ENCODE peak calls at places on chromosomes 6 and 20, in nine cellular contexts. One of them, this sample, is unnamed.

GRCh38 chr20:32792316-32792715 is 27.4 kb upstream of the MAPRE1 start:
- DNase-seq in Panc1: no peak
- DNase-seq in transverse colon: no peak
- DNase-seq in naive thymus-derived CD4-positive, alpha-beta T cell: no peak
- DNase-seq in ascending aorta: no peak
- DNase-seq in effector memory CD4-positive, alpha-beta T cell: peak; percentile 18
- DNase-seq in adrenal gland: no peak
- DNase-seq in IMR-90: peak; percentile 23
- DNase-seq in endodermal cell: no peak
- DNase-seq in this sample: no peak

GRCh38 chr6:119077643-119078448 is 618 bp downstream of the FAM184A start:
- DNase-seq in Panc1: peak; percentile 18
- DNase-seq in transverse colon: peak; percentile 38
- DNase-seq in naive thymus-derived CD4-positive, alpha-beta T cell: peak; percentile 60
- DNase-seq in ascending aorta: no peak
- DNase-seq in effector memory CD4-positive, alpha-beta T cell: peak; percentile 34
- DNase-seq in adrenal gland: peak; percentile 58
- DNase-seq in IMR-90: no peak
- DNase-seq in endodermal cell: peak; percentile 85
- DNase-seq in this sample: peak; percentile 38

GRCh38 chr6:41936073-41936837 is 5.4 kb downstream of the CCND3 start:
- DNase-seq in Panc1: peak; percentile 80
- DNase-seq in transverse colon: peak; percentile 64
- DNase-seq in naive thymus-derived CD4-positive, alpha-beta T cell: peak; percentile 55
- DNase-seq in ascending aorta: no peak
- DNase-seq in effector memory CD4-positive, alpha-beta T cell: peak; percentile 58
- DNase-seq in adrenal gland: peak; percentile 95
- DNase-seq in IMR-90: peak; percentile 85
- DNase-seq in endodermal cell: peak; percentile 89
- DNase-seq in this sample: peak; percentile 88

GRCh38 chr6:47135772-47136171 is 93.6 kb upstream of the ADGRF1 start:
- DNase-seq in Panc1: peak; percentile 86
- DNase-seq in transverse colon: no peak
- DNase-seq in naive thymus-derived CD4-positive, alpha-beta T cell: no peak
- DNase-seq in ascending aorta: no peak
- DNase-seq in effector memory CD4-positive, alpha-beta T cell: no peak
- DNase-seq in adrenal gland: no peak
- DNase-seq in IMR-90: peak; percentile 93
- DNase-seq in endodermal cell: no peak
- DNase-seq in this sample: peak; percentile 81

GRCh38 chr6:5085638-5086293 is 625 bp downstream of the PPP1R3G start:
- DNase-seq in Panc1: no peak
- DNase-seq in transverse colon: peak; percentile 29
- DNase-seq in naive thymus-derived CD4-positive, alpha-beta T cell: no peak
- DNase-seq in ascending aorta: no peak
- DNase-seq in effector memory CD4-positive, alpha-beta T cell: no peak
- DNase-seq in adrenal gland: no peak
- DNase-seq in IMR-90: peak; percentile 30
- DNase-seq in endodermal cell: peak; percentile 88
- DNase-seq in this sample: no peak

GRCh38 chr6:150719099-150719767 is 119.5 kb downstream of the PLEKHG1 start:
- DNase-seq in Panc1: no peak
- DNase-seq in transverse colon: no peak
- DNase-seq in naive thymus-derived CD4-positive, alpha-beta T cell: no peak
- DNase-seq in ascending aorta: no peak
- DNase-seq in effector memory CD4-positive, alpha-beta T cell: no peak
- DNase-seq in adrenal gland: no peak
- DNase-seq in IMR-90: peak; percentile 9
- DNase-seq in endodermal cell: no peak
- DNase-seq in this sample: no peak

GRCh38 chr6:9126845-9127560 is 691.7 kb upstream of the SLC35B3 start:
- DNase-seq in Panc1: peak; percentile 59
- DNase-seq in transverse colon: no peak
- DNase-seq in naive thymus-derived CD4-positive, alpha-beta T cell: no peak
- DNase-seq in ascending aorta: no peak
- DNase-seq in effector memory CD4-positive, alpha-beta T cell: no peak
- DNase-seq in adrenal gland: peak; percentile 69
- DNase-seq in IMR-90: peak; percentile 99
- DNase-seq in endodermal cell: no peak
- DNase-seq in this sample: no peak

GRCh38 chr6:23690650-23691049 is 435.4 kb upstream of the NRSN1 start:
- DNase-seq in Panc1: no peak
- DNase-seq in transverse colon: no peak
- DNase-seq in naive thymus-derived CD4-positive, alpha-beta T cell: no peak
- DNase-seq in ascending aorta: no peak
- DNase-seq in effector memory CD4-positive, alpha-beta T cell: no peak
- DNase-seq in adrenal gland: no peak
- DNase-seq in IMR-90: no peak
- DNase-seq in endodermal cell: no peak
- DNase-seq in this sample: no peak

GRCh38 chr6:108630050-108630714 is 69.5 kb downstream of the FOXO3 start:
- DNase-seq in Panc1: no peak
- DNase-seq in transverse colon: no peak
- DNase-seq in naive thymus-derived CD4-positive, alpha-beta T cell: peak; percentile 53
- DNase-seq in ascending aorta: no peak
- DNase-seq in effector memory CD4-positive, alpha-beta T cell: no peak
- DNase-seq in adrenal gland: no peak
- DNase-seq in IMR-90: peak; percentile 35
- DNase-seq in endodermal cell: no peak
- DNase-seq in this sample: no peak

GRCh38 chr20:11274137-11274536 is 600.3 kb upstream of the JAG1 start:
- DNase-seq in Panc1: peak; percentile 76
- DNase-seq in transverse colon: no peak
- DNase-seq in naive thymus-derived CD4-positive, alpha-beta T cell: no peak
- DNase-seq in ascending aorta: no peak
- DNase-seq in effector memory CD4-positive, alpha-beta T cell: no peak
- DNase-seq in adrenal gland: peak; percentile 63
- DNase-seq in IMR-90: peak; percentile 79
- DNase-seq in endodermal cell: peak; percentile 79
- DNase-seq in this sample: peak; percentile 72

GRCh38 chr6:145891126-145891525 is 73.0 kb downstream of the SHPRH start:
- DNase-seq in Panc1: no peak
- DNase-seq in transverse colon: no peak
- DNase-seq in naive thymus-derived CD4-positive, alpha-beta T cell: no peak
- DNase-seq in ascending aorta: no peak
- DNase-seq in effector memory CD4-positive, alpha-beta T cell: no peak
- DNase-seq in adrenal gland: no peak
- DNase-seq in IMR-90: peak; percentile 96
- DNase-seq in endodermal cell: no peak
- DNase-seq in this sample: no peak

GRCh38 chr6:46949662-46950280 is 28.0 kb upstream of the ADGRF5 start:
- DNase-seq in Panc1: no peak
- DNase-seq in transverse colon: peak; percentile 82
- DNase-seq in naive thymus-derived CD4-positive, alpha-beta T cell: no peak
- DNase-seq in ascending aorta: no peak
- DNase-seq in effector memory CD4-positive, alpha-beta T cell: no peak
- DNase-seq in adrenal gland: peak; percentile 72
- DNase-seq in IMR-90: no peak
- DNase-seq in endodermal cell: no peak
- DNase-seq in this sample: peak; percentile 55

GRCh38 chr20:59751075-59751711 is 146.9 kb downstream of the PHACTR3 start:
- DNase-seq in Panc1: peak; percentile 5
- DNase-seq in transverse colon: peak; percentile 67
- DNase-seq in naive thymus-derived CD4-positive, alpha-beta T cell: no peak
- DNase-seq in ascending aorta: no peak
- DNase-seq in effector memory CD4-positive, alpha-beta T cell: no peak
- DNase-seq in adrenal gland: peak; percentile 87
- DNase-seq in IMR-90: peak; percentile 24
- DNase-seq in endodermal cell: peak; percentile 95
- DNase-seq in this sample: peak; percentile 62

GRCh38 chr6:84346372-84346771 is 118.9 kb upstream of the CEP162 start:
- DNase-seq in Panc1: no peak
- DNase-seq in transverse colon: no peak
- DNase-seq in naive thymus-derived CD4-positive, alpha-beta T cell: no peak
- DNase-seq in ascending aorta: no peak
- DNase-seq in effector memory CD4-positive, alpha-beta T cell: no peak
- DNase-seq in adrenal gland: no peak
- DNase-seq in IMR-90: no peak
- DNase-seq in endodermal cell: no peak
- DNase-seq in this sample: no peak

GRCh38 chr20:48639899-48640298 is 187.9 kb downstream of the PREX1 start:
- DNase-seq in Panc1: no peak
- DNase-seq in transverse colon: no peak
- DNase-seq in naive thymus-derived CD4-positive, alpha-beta T cell: no peak
- DNase-seq in ascending aorta: no peak
- DNase-seq in effector memory CD4-positive, alpha-beta T cell: no peak
- DNase-seq in adrenal gland: no peak
- DNase-seq in IMR-90: no peak
- DNase-seq in endodermal cell: no peak
- DNase-seq in this sample: peak; percentile 41

GRCh38 chr6:143549630-143550268 is 38.2 kb upstream of the FUCA2 start:
- DNase-seq in Panc1: no peak
- DNase-seq in transverse colon: no peak
- DNase-seq in naive thymus-derived CD4-positive, alpha-beta T cell: no peak
- DNase-seq in ascending aorta: no peak
- DNase-seq in effector memory CD4-positive, alpha-beta T cell: peak; percentile 28
- DNase-seq in adrenal gland: no peak
- DNase-seq in IMR-90: no peak
- DNase-seq in endodermal cell: no peak
- DNase-seq in this sample: no peak

GRCh38 chr20:19993937-19994667 is 23.1 kb upstream of the NAA20 start:
- DNase-seq in Panc1: no peak
- DNase-seq in transverse colon: no peak
- DNase-seq in naive thymus-derived CD4-positive, alpha-beta T cell: no peak
- DNase-seq in ascending aorta: no peak
- DNase-seq in effector memory CD4-positive, alpha-beta T cell: no peak
- DNase-seq in adrenal gland: no peak
- DNase-seq in IMR-90: peak; percentile 76
- DNase-seq in endodermal cell: no peak
- DNase-seq in this sample: no peak
- H3K4me3 ChIP-seq in Panc1: peak overlapping the region; percentile 52
- H3K4me3 ChIP-seq in transverse colon: no peak overlapping the region
- H3K4me3 ChIP-seq in naive thymus-derived CD4-positive, alpha-beta T cell: no peak overlapping the region
- H3K4me3 ChIP-seq in ascending aorta: peak overlapping the region; percentile 38
- H3K4me3 ChIP-seq in effector memory CD4-positive, alpha-beta T cell: no peak overlapping the region
- H3K4me3 ChIP-seq in adrenal gland: no peak overlapping the region
- H3K4me3 ChIP-seq in IMR-90: no peak overlapping the region
- H3K4me3 ChIP-seq in endodermal cell: no peak overlapping the region
- H3K4me3 ChIP-seq in this sample: no peak overlapping the region

DNA sequence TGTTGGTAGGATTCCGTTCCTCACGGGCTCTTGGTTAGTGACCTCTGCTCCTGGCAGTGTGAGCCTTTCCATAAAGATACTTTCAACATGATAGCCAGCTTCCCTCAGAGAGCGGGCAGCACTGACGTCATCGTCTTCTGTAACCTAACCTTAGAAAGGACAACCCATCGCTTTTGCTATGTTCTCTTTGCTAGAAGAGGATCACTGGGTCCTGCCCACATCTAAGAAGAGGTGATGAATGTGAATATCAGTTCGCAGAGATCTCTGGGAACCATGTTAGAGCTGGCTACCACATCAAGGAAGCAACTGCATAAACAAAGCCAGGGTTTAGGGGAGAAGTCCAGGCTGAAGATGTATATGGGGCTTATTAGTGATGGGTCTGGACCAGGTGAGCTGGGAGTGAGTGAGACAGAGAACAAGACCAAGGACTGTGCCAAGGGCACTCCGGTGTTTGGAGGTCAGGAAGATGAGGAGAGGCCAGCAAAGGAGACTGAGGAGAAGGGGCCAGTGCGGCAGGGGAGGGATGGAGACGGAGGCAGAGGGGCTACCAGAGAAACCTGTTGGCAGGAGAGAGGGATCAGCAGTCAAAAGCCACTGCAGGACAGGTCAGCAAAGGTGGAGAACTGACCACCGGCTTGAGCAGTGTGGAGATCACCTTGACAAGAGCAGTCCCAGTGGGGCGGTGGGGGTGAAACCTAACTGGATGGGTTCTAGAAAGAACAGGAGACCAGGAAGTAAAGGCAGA is 39.7 kb downstream of the PIM1 start:
- DNase-seq in Panc1: no peak
- DNase-seq in transverse colon: no peak
- DNase-seq in naive thymus-derived CD4-positive, alpha-beta T cell: peak; percentile 59
- DNase-seq in ascending aorta: no peak
- DNase-seq in effector memory CD4-positive, alpha-beta T cell: peak; percentile 39
- DNase-seq in adrenal gland: peak; percentile 49
- DNase-seq in IMR-90: no peak
- DNase-seq in endodermal cell: peak; percentile 38
- DNase-seq in this sample: no peak
- H3K27ac ChIP-seq in Panc1: no peak overlapping the region
- H3K27ac ChIP-seq in transverse colon: no peak overlapping the region
- H3K27ac ChIP-seq in naive thymus-derived CD4-positive, alpha-beta T cell: peak overlapping the region; percentile 56
- H3K27ac ChIP-seq in ascending aorta: no peak overlapping the region
- H3K27ac ChIP-seq in effector memory CD4-positive, alpha-beta T cell: peak overlapping the region; percentile 55
- H3K27ac ChIP-seq in adrenal gland: no peak overlapping the region
- H3K27ac ChIP-seq in IMR-90: no peak overlapping the region
- H3K27ac ChIP-seq in endodermal cell: no peak overlapping the region
- H3K27ac ChIP-seq in this sample: peak overlapping the region; percentile 68

GRCh38 chr6:70693887-70694286 is 26.2 kb downstream of the SMAP1 start:
- DNase-seq in Panc1: no peak
- DNase-seq in transverse colon: no peak
- DNase-seq in naive thymus-derived CD4-positive, alpha-beta T cell: no peak
- DNase-seq in ascending aorta: no peak
- DNase-seq in effector memory CD4-positive, alpha-beta T cell: no peak
- DNase-seq in adrenal gland: no peak
- DNase-seq in IMR-90: no peak
- DNase-seq in endodermal cell: no peak
- DNase-seq in this sample: no peak
- H3K9me3 ChIP-seq in Panc1: peaks cover 5% of the 10 kb centered on the region
- H3K9me3 ChIP-seq in transverse colon: no peaks in the 10 kb centered on the region
- H3K9me3 ChIP-seq in naive thymus-derived CD4-positive, alpha-beta T cell: no peaks in the 10 kb centered on the region
- H3K9me3 ChIP-seq in ascending aorta: no peaks in the 10 kb centered on the region
- H3K9me3 ChIP-seq in effector memory CD4-positive, alpha-beta T cell: no peaks in the 10 kb centered on the region
- H3K9me3 ChIP-seq in adrenal gland: no peaks in the 10 kb centered on the region
- H3K9me3 ChIP-seq in IMR-90: no peaks in the 10 kb centered on the region
- H3K9me3 ChIP-seq in endodermal cell: peaks cover 17% of the 10 kb centered on the region
- H3K9me3 ChIP-seq in this sample: no peaks in the 10 kb centered on the region

GRCh38 chr6:152298055-152298647 is 339.0 kb downstream of the SYNE1 start:
- DNase-seq in Panc1: no peak
- DNase-seq in transverse colon: no peak
- DNase-seq in naive thymus-derived CD4-positive, alpha-beta T cell: no peak
- DNase-seq in ascending aorta: no peak
- DNase-seq in effector memory CD4-positive, alpha-beta T cell: no peak
- DNase-seq in adrenal gland: no peak
- DNase-seq in IMR-90: no peak
- DNase-seq in endodermal cell: no peak
- DNase-seq in this sample: no peak
- H3K4me3 ChIP-seq in Panc1: no peak overlapping the region
- H3K4me3 ChIP-seq in transverse colon: no peak overlapping the region
- H3K4me3 ChIP-seq in naive thymus-derived CD4-positive, alpha-beta T cell: no peak overlapping the region
- H3K4me3 ChIP-seq in ascending aorta: no peak overlapping the region
- H3K4me3 ChIP-seq in effector memory CD4-positive, alpha-beta T cell: no peak overlapping the region
- H3K4me3 ChIP-seq in adrenal gland: no peak overlapping the region
- H3K4me3 ChIP-seq in IMR-90: no peak overlapping the region
- H3K4me3 ChIP-seq in endodermal cell: no peak overlapping the region
- H3K4me3 ChIP-seq in this sample: no peak overlapping the region

DNA sequence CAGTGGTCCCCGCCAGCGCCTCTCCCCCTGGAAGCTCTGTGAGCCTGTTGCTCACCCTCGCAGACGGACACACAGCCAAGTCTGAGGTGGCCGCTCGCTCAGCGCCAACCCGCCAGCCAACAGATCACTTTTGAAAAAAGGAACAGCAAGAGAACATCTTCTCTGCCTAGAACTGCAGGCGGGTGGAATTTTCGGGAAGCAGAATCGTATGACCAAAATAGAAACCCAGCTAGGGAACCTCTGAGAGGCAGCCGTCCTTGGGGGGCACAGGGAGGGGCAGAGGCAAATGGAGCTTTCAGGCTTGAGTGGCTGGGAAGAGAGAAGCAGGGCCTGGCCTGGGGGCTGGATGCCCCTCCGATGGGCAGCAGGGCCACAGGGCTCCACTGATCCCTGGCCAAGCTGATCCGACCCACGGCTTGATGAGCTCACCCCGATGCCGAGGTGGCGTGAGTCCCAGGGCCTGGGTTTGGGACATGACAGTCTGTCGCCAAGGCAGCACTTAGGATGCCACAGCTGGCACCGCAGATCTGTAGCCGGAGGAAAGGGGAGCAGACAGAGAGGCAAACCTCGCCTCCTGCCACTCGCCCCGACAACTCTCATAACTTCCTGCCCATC is 9.8 kb downstream of the NFATC2 start:
- DNase-seq in Panc1: no peak
- DNase-seq in transverse colon: peak; percentile 27
- DNase-seq in naive thymus-derived CD4-positive, alpha-beta T cell: no peak
- DNase-seq in ascending aorta: peak; percentile 57
- DNase-seq in effector memory CD4-positive, alpha-beta T cell: no peak
- DNase-seq in adrenal gland: peak; percentile 62
- DNase-seq in IMR-90: peak; percentile 45
- DNase-seq in endodermal cell: no peak
- DNase-seq in this sample: no peak
- H3K27ac ChIP-seq in Panc1: peak overlapping the region; percentile 52
- H3K27ac ChIP-seq in transverse colon: peak overlapping the region; percentile 41
- H3K27ac ChIP-seq in naive thymus-derived CD4-positive, alpha-beta T cell: peak overlapping the region; percentile 43
- H3K27ac ChIP-seq in ascending aorta: peak overlapping the region; percentile 74
- H3K27ac ChIP-seq in effector memory CD4-positive, alpha-beta T cell: peak overlapping the region; percentile 74
- H3K27ac ChIP-seq in adrenal gland: peak overlapping the region; percentile 60
- H3K27ac ChIP-seq in IMR-90: peak overlapping the region; percentile 1
- H3K27ac ChIP-seq in endodermal cell: no peak overlapping the region
- H3K27ac ChIP-seq in this sample: peak overlapping the region; percentile 34

This sample was measured in small intestine.